ENCODE peak calls at places on chromosomes 11 and 22, in four cellular contexts. R is GM03348, I is nephron progenitor cell, Y is substantia nigra. B is an unnamed sample.
A peak's percentile ranks its signal among the peaks of the same experiment; 100 is the strongest.

GRCh38 chr22:49344196-49344595 is 483.5 kb downstream of the BRD1 start:
- DNase-seq in R (no peak), I (no peak), Y (no peak), B (no peak)

GRCh38 chr11:117412653-117413275 is 85.1 kb downstream of the CEP164 start:
- DNase-seq in R (no peak), I (no peak), Y (no peak), B (no peak)

GRCh38 chr11:77557553-77557952 is 32.2 kb upstream of the AQP11 start:
- DNase-seq in R (no peak), I (no peak), Y (no peak), B (no peak)

GRCh38 chr22:34113381-34113780 is 193.1 kb upstream of the LARGE1 start:
- DNase-seq in R (no peak), I (no peak), Y (no peak), B (no peak)

GRCh38 chr22:25076281-25076680 is 123.4 kb upstream of the CRYBB3 start:
- DNase-seq in R (no peak), I (no peak), Y (no peak), B (no peak)

GRCh38 chr22:22933807-22934542 is 46.4 kb downstream of the IGLL5 start:
- DNase-seq in R (no peak), I (no peak), Y (no peak), B (no peak)

GRCh38 chr22:47016636-47017035 is 254.2 kb downstream of the TBC1D22A start:
- DNase-seq in R (no peak), I (no peak), Y (no peak), B (no peak)

GRCh38 chr22:24156146-24156914 is 25.0 kb upstream of the SUSD2 start:
- DNase-seq in R (peak; percentile 79), I (peak; percentile 55), Y (no peak), B (peak; percentile 77)

GRCh38 chr11:129935723-129936122 is 40.3 kb upstream of the NFRKB start:
- DNase-seq in R (no peak), I (no peak), Y (no peak), B (no peak)

GRCh38 chr11:115505165-115505564 is 950 bp upstream of the CADM1 start:
- DNase-seq in R (peak; percentile 4), I (peak; percentile 15), Y (no peak), B (no peak)

GRCh38 chr11:94457118-94458029 is 36.3 kb downstream of the MRE11 start:
- DNase-seq in R (no peak), I (no peak), Y (no peak), B (no peak)

GRCh38 chr11:2774173-2775082 is 74.6 kb upstream of the KCNQ1OT1 start:
- DNase-seq in R (no peak), I (no peak), Y (no peak), B (no peak)

GRCh38 chr11:66418168-66418985 is 2.5 kb upstream of the NPAS4 start:
- DNase-seq in R (peak; percentile 95), I (peak; percentile 98), Y (no peak), B (peak; percentile 98)

GRCh38 chr11:44607324-44607962 is 42.0 kb downstream of the CD82 start:
- DNase-seq in R (peak; percentile 34), I (no peak), Y (no peak), B (peak; percentile 44)

GRCh38 chr11:129738242-129738641 is 77.4 kb upstream of the TMEM45B start:
- DNase-seq in R (no peak), I (no peak), Y (no peak), B (no peak)

GRCh38 chr22:30159561-30160353 is 79.5 kb downstream of the HORMAD2 start:
- DNase-seq in R (peak; percentile 46), I (no peak), Y (no peak), B (peak; percentile 39)

GRCh38 chr11:126415128-126415527 is 59.6 kb downstream of the ST3GAL4 start:
- DNase-seq in R (peak; percentile 76), I (no peak), Y (peak; percentile 30), B (no peak)

GRCh38 chr11:65310215-65310614 is 4.5 kb upstream of the CDC42EP2 start:
- DNase-seq in R (no peak), I (no peak), Y (no peak), B (no peak)

GRCh38 chr11:21896216-21896615 is 296.7 kb upstream of the ANO5 start:
- DNase-seq in R (no peak), I (no peak), Y (no peak), B (no peak)

GRCh38 chr22:49936973-49937757 is 18.7 kb downstream of the CRELD2 start:
- DNase-seq in R (no peak), I (no peak), Y (peak; percentile 53), B (no peak)

GRCh38 chr11:64019106-64020031 is 16.4 kb upstream of the FLRT1 start:
- DNase-seq in R (no peak), I (no peak), Y (no peak), B (no peak)

GRCh38 chr22:41781508-41781906 is 19.0 kb upstream of the CCDC134 start:
- DNase-seq in R (no peak), I (no peak), Y (no peak), B (no peak)

GRCh38 chr11:114273890-114274635 is 22.1 kb upstream of the NNMT start:
- DNase-seq in R (no peak), I (no peak), Y (no peak), B (no peak)

GRCh38 chr11:119144825-119145476 is 3.9 kb upstream of the ABCG4 start:
- DNase-seq in R (peak; percentile 86), I (peak; percentile 69), Y (no peak), B (peak; percentile 89)

GRCh38 chr11:47062736-47063135 is 113.9 kb downstream of the ARFGAP2 start:
- DNase-seq in R (no peak), I (no peak), Y (no peak), B (no peak)

B was measured in hepatic stellate cell.